ENCODE peak calls at places on chromosomes 4 and X, in ten cellular contexts. B is bronchial epithelial cell; F is CD8-positive, alpha-beta T cell; C is HL-60; K is foreskin fibroblast; O is nephron progenitor cell; U is cardiac muscle cell; E is GM23338; P is cardiac fibroblast; Q is epithelial cell of esophagus. L is an unnamed sample.

GRCh38 chr4:170805352-170805751 is 715.6 kb upstream of the AADAT start:
- DNase-seq in B (no peak), F (no peak), C (no peak), K (no peak), O (no peak), U (no peak), E (peak), P (no peak), Q (no peak), L (no peak)

GRCh38 chr4:108324450-108324849 is 155.7 kb upstream of the LEF1 start:
- DNase-seq in B (no peak), F (no peak), C (no peak), K (no peak), O (no peak), U (no peak), E (no peak), P (no peak), Q (no peak), L (no peak)

GRCh38 chr4:34181891-34182290 is 2062.4 kb downstream of the ARAP2 start:
- DNase-seq in B (peak), F (no peak), C (no peak), K (peak), O (no peak), U (no peak), E (no peak), P (peak), Q (peak), L (peak)

GRCh38 chr4:138761638-138762205 is 253.9 kb upstream of the NOCT start:
- DNase-seq in B (no peak), F (no peak), C (no peak), K (peak), O (no peak), U (no peak), E (no peak), P (no peak), Q (no peak), L (no peak)

GRCh38 chrX:132488092-132488749 is 617 bp downstream of the MBNL3 start:
- DNase-seq in B (peak), F (no peak), C (peak), K (peak), O (no peak), U (no peak), E (no peak), P (peak), Q (peak), L (peak)

GRCh38 chr4:52234539-52235174 is 183.6 kb downstream of the SPATA18 start:
- DNase-seq in B (peak), F (no peak), C (no peak), K (peak), O (no peak), U (peak), E (peak), P (peak), Q (peak), L (peak)

GRCh38 chr4:15779336-15779735 is 1.2 kb downstream of the CD38 start:
- DNase-seq in B (peak), F (no peak), C (peak), K (peak), O (peak), U (peak), E (peak), P (peak), Q (peak), L (peak)

GRCh38 chrX:70322784-70323183 is 32.9 kb downstream of the KIF4A start:
- DNase-seq in B (no peak), F (no peak), C (no peak), K (no peak), O (no peak), U (no peak), E (peak), P (no peak), Q (no peak), L (no peak)

GRCh38 chr4:182179751-182180150 is 63.5 kb upstream of the TENM3 start:
- DNase-seq in B (no peak), F (no peak), C (no peak), K (no peak), O (no peak), U (no peak), E (no peak), P (no peak), Q (no peak), L (peak)

GRCh38 chrX:42680651-42681050 is 97.3 kb downstream of the PPP1R2C start:
- DNase-seq in B (no peak), F (no peak), C (no peak), K (peak), O (no peak), U (no peak), E (peak), P (peak), Q (peak), L (peak)

GRCh38 chr4:144948009-144948408 is 150.0 kb downstream of the ANAPC10 start:
- DNase-seq in B (no peak), F (no peak), C (no peak), K (no peak), O (no peak), U (peak), E (peak), P (no peak), Q (no peak), L (no peak)

GRCh38 chr4:89586864-89587263 is 250.1 kb downstream of the SNCA start:
- DNase-seq in B (peak), F (no peak), C (no peak), K (peak), O (no peak), U (no peak), E (peak), P (peak), Q (peak), L (peak)

GRCh38 chr4:157713342-157713741 is 459.5 kb downstream of the GASK1B start:
- DNase-seq in B (peak), F (no peak), C (no peak), K (peak), O (no peak), U (no peak), E (no peak), P (peak), Q (peak), L (no peak)

GRCh38 chrX:16140983-16141382 is 17.6 kb downstream of the GRPR start:
- DNase-seq in B (no peak), F (no peak), C (no peak), K (peak), O (no peak), U (no peak), E (no peak), P (no peak), Q (no peak), L (no peak)

GRCh38 chrX:16137416-16138107 is 14.2 kb downstream of the GRPR start:
- DNase-seq in B (no peak), F (no peak), C (no peak), K (no peak), O (no peak), U (no peak), E (no peak), P (no peak), Q (no peak), L (no peak)

GRCh38 chrX:16140448-16140847 is 17.1 kb downstream of the GRPR start:
- DNase-seq in B (no peak), F (no peak), C (no peak), K (no peak), O (no peak), U (no peak), E (no peak), P (no peak), Q (no peak), L (no peak)

GRCh38 chrX:16136080-16136479 is 12.7 kb downstream of the GRPR start:
- DNase-seq in B (no peak), F (no peak), C (no peak), K (peak), O (no peak), U (no peak), E (no peak), P (no peak), Q (no peak), L (no peak)

DNA sequence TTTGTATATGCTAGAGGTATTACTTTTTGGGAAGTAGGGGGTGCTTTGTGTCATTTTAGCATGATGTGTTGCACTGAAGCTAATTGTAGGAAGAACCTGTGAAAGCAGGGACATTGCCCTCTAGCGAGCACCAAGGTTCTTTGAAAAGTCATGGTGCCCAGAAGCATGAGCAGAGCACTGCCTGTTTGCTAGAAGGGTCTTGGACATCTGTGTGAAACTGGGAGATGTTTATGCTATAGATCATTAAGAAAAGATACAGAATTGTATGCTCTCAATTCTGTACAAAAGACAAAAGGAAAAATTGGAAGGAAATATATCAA is 14.7 kb downstream of the GRPR start:
- DNase-seq in B (no peak), F (no peak), C (no peak), K (no peak), O (no peak), U (peak), E (peak), P (peak), Q (peak), L (peak)
- TF ChIP-seq CTCF in B (no peak), F (no peak), C (peak), K (no peak), O (no peak), U (no peak), E (peak), P (peak), Q (peak), L (peak)

GRCh38 chr4:53656421-53656981 is 65.2 kb upstream of the LNX1 start:
- DNase-seq in B (no peak), F (no peak), C (no peak), K (peak), O (no peak), U (no peak), E (no peak), P (peak), Q (no peak), L (peak)
- TF ChIP-seq CTCF in B (peak), F (no peak), C (no peak), K (peak), O (no peak), U (peak), E (peak), P (peak), Q (peak), L (peak)

GRCh38 chrX:119871245-119871598 is 311 bp downstream of the RNF113A start:
- DNase-seq in B (peak), F (peak), C (peak), K (no peak), O (no peak), U (no peak), E (no peak), P (peak), Q (no peak), L (no peak)

GRCh38 chrX:119871599-119872395 is at the start of the genes NDUFA1 and RNF113A:
- DNase-seq in B (peak), F (peak), C (peak), K (peak), O (peak), U (peak), E (peak), P (peak), Q (peak), L (peak)

GRCh38 chrX:119870626-119871131 is 854 bp downstream of the RNF113A start:
- DNase-seq in B (no peak), F (no peak), C (peak), K (peak), O (peak), U (peak), E (peak), P (peak), Q (peak), L (no peak)
- TF ChIP-seq CTCF in B (no peak), F (no peak), C (no peak), K (no peak), O (no peak), U (no peak), E (no peak), P (no peak), Q (no peak), L (no peak)

GRCh38 chrX:54246866-54247265 is 63.8 kb upstream of the FAM120C start:
- DNase-seq in B (no peak), F (no peak), C (no peak), K (no peak), O (no peak), U (no peak), E (no peak), P (peak), Q (no peak), L (no peak)

GRCh38 chrX:54248309-54248708 is 65.3 kb upstream of the FAM120C start:
- DNase-seq in B (peak), F (no peak), C (no peak), K (peak), O (no peak), U (peak), E (peak), P (peak), Q (peak), L (peak)
- TF ChIP-seq CTCF in B (peak), F (peak), C (no peak), K (peak), O (no peak), U (peak), E (peak), P (peak), Q (peak), L (peak)

DNA sequence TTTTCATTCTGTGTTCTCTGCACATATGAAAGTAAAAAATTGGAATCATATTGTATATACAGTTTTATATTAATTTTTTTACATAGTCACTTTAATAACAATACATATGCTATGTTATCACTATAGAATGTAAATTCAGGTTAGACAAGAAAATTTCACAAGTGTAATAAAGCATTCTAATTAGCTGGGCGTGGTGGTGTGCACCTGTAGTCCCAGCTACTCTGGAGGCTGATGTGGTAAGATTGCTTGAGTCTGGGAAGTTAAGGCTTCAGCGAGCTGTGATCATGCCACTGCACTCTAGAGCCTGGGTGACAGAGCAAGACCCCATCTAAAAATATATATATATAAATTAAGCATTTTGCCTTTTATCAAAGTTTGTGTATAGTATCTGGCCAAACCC is 95.7 kb downstream of the ANXA3 start:
- DNase-seq in B (no peak), F (no peak), C (no peak), K (no peak), O (no peak), U (no peak), E (no peak), P (no peak), Q (peak), L (no peak)
- TF ChIP-seq CTCF in B (no peak), F (no peak), C (no peak), K (no peak), O (no peak), U (no peak), E (no peak), P (no peak), Q (no peak), L (no peak)

DNA sequence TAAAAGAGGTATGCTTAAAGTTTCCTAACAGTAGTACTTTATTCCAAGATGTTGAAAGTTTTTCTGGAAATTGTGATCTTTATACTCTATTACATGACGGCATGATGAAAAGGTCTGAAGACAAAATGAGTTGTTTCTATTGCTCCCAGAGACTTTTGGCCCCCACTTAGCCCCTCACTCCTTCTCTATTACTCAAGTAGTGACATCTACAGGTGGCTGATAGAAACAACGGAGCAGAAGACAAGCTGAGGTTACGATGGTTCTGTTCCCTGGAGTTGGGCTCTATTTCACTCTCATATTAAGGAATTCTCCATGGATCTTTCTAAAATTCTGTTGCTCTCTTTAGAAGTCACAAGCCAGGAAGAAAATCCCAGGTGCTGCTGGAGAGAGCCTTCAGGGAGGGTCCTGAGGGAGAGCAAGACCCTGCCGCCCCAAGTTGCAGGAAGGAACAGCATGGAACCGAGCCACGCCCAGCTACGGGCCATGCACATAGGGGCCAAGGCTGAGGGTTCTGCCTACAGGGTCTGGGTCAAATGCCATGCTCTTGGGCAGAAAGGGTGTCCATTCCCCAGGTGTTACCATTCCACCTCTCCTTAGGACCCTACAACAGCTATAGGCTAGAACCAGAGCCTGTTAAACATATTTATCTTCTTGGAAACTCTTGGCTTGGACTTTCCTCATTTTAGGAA is 22.7 kb downstream of the RPL9 start:
- DNase-seq in B (no peak), F (no peak), C (no peak), K (no peak), O (no peak), U (no peak), E (peak), P (no peak), Q (no peak), L (peak)
- TF ChIP-seq CTCF in B (peak), F (no peak), C (no peak), K (no peak), O (no peak), U (no peak), E (peak), P (peak), Q (no peak), L (peak)

GRCh38 chrX:85288992-85289723 is 45.4 kb downstream of the ZNF711 start:
- DNase-seq in B (no peak), F (no peak), C (no peak), K (no peak), O (no peak), U (no peak), E (peak), P (no peak), Q (no peak), L (no peak)
- TF ChIP-seq CTCF in B (no peak), F (no peak), C (no peak), K (no peak), O (no peak), U (no peak), E (peak), P (no peak), Q (no peak), L (no peak)

GRCh38 chrX:130981836-130982235 is 76.3 kb upstream of the ARHGAP36 start:
- DNase-seq in B (no peak), F (no peak), C (no peak), K (peak), O (no peak), U (no peak), E (no peak), P (peak), Q (no peak), L (no peak)

GRCh38 chrX:130974323-130974722 is 71.3 kb upstream of the ENOX2 start:
- DNase-seq in B (peak), F (no peak), C (no peak), K (peak), O (no peak), U (no peak), E (no peak), P (peak), Q (peak), L (peak)

GRCh38 chrX:130975947-130976346 is 72.9 kb upstream of the ENOX2 start:
- DNase-seq in B (peak), F (no peak), C (peak), K (peak), O (peak), U (peak), E (peak), P (peak), Q (peak), L (peak)
- TF ChIP-seq CTCF in B (peak), F (peak), C (peak), K (peak), O (peak), U (peak), E (peak), P (peak), Q (peak), L (peak)

GRCh38 chr4:112416464-112416863 is 99.5 kb downstream of the NEUROG2 start:
- DNase-seq in B (peak), F (no peak), C (no peak), K (no peak), O (no peak), U (no peak), E (no peak), P (no peak), Q (peak), L (no peak)

GRCh38 chr4:112423591-112423990 is 92.4 kb downstream of the NEUROG2 start:
- DNase-seq in B (no peak), F (no peak), C (no peak), K (peak), O (no peak), U (no peak), E (no peak), P (no peak), Q (no peak), L (peak)

GRCh38 chr4:112421911-112422310 is 94.1 kb downstream of the NEUROG2 start:
- DNase-seq in B (no peak), F (no peak), C (no peak), K (no peak), O (no peak), U (no peak), E (no peak), P (no peak), Q (no peak), L (no peak)

GRCh38 chr4:112422644-112423043 is 93.3 kb downstream of the NEUROG2 start:
- DNase-seq in B (no peak), F (no peak), C (no peak), K (no peak), O (no peak), U (no peak), E (no peak), P (no peak), Q (no peak), L (peak)

GRCh38 chr4:112418092-112418491 is 97.9 kb downstream of the NEUROG2 start:
- DNase-seq in B (no peak), F (no peak), C (no peak), K (no peak), O (no peak), U (peak), E (peak), P (no peak), Q (no peak), L (no peak)
- TF ChIP-seq CTCF in B (no peak), F (no peak), C (no peak), K (no peak), O (no peak), U (no peak), E (peak), P (no peak), Q (peak), L (no peak)

L was measured in choroid plexus epithelial cell.